ENCODE peak calls at places on chromosome 18, in five cellular contexts. N is CD8-positive, alpha-beta memory T cell; E is psoas muscle; T is HCT116; S is HAP-1. H is an unnamed sample. For H3K27me3 and H3K4me1, the result is how much of the 10 kb centered on the place peaks cover.

GRCh38 chr18:6022840-6023239 is 127.5 kb upstream of the TMEM200C start:
- DNase-seq in N (no peak), E (no peak), T (no peak), S (no peak), H (peak)

GRCh38 chr18:62460851-62461300 is 61.9 kb upstream of the ZCCHC2 start:
- DNase-seq in N (no peak), E (no peak), T (no peak), S (no peak), H (no peak)

GRCh38 chr18:45686892-45687611 is 36.9 kb upstream of the SLC14A1 start:
- DNase-seq in N (peak), E (no peak), T (no peak), S (no peak), H (no peak)

GRCh38 chr18:57833441-57834101 is 30.5 kb upstream of the ATP8B1 start:
- DNase-seq in N (no peak), E (no peak), T (no peak), S (no peak), H (no peak)

GRCh38 chr18:5414546-5414945 is 119.0 kb upstream of the ZBTB14 start:
- DNase-seq in N (no peak), E (no peak), T (no peak), S (no peak), H (no peak)

GRCh38 chr18:36580874-36581750 is 247.7 kb downstream of the TPGS2 start:
- DNase-seq in N (no peak), E (no peak), T (no peak), S (no peak), H (no peak)

GRCh38 chr18:48124857-48125626 is 194.6 kb upstream of the SMAD2 start:
- DNase-seq in N (no peak), E (no peak), T (no peak), S (no peak), H (no peak)

GRCh38 chr18:46676162-46676830 is 19.3 kb upstream of the LOXHD1 start:
- DNase-seq in N (no peak), E (no peak), T (no peak), S (peak), H (no peak)

GRCh38 chr18:29501952-29502351 is 1325.0 kb upstream of the CDH2 start:
- DNase-seq in N (no peak), E (no peak), T (no peak), S (peak), H (no peak)

GRCh38 chr18:30376515-30376914 is 666.0 kb downstream of the DSC3 start:
- DNase-seq in N (no peak), E (no peak), T (peak), S (peak), H (peak)

GRCh38 chr18:7601249-7601620 is 34.1 kb downstream of the PTPRM start:
- DNase-seq in N (no peak), E (no peak), T (no peak), S (no peak), H (no peak)

GRCh38 chr18:54359233-54359632 is 1.5 kb downstream of the C18orf54 start:
- DNase-seq in N (no peak), E (no peak), T (no peak), S (no peak), H (no peak)

GRCh38 chr18:12254137-12254819 is at the start of gene CIDEA:
- DNase-seq in N (no peak), E (no peak), T (no peak), S (no peak), H (no peak)

GRCh38 chr18:7684966-7685365 is 117.8 kb downstream of the PTPRM start:
- DNase-seq in N (no peak), E (no peak), T (no peak), S (no peak), H (no peak)

GRCh38 chr18:56988022-56988421 is 158.9 kb upstream of the BOD1L2 start:
- DNase-seq in N (no peak), E (no peak), T (no peak), S (no peak), H (no peak)

GRCh38 chr18:24176727-24177416 is 38.0 kb downstream of the CABYR start:
- DNase-seq in N (no peak), E (peak), T (peak), S (peak), H (peak)

GRCh38 chr18:6414723-6415362 is at the start of gene L3MBTL4:
- DNase-seq in N (no peak), E (peak), T (no peak), S (no peak), H (no peak)

GRCh38 chr18:1648715-1649114 is 744.0 kb downstream of the ADCYAP1 start:
- DNase-seq in N (no peak), E (no peak), T (no peak), S (no peak), H (no peak)

GRCh38 chr18:11177382-11177781 is 28.0 kb upstream of the PIEZO2 start:
- DNase-seq in N (no peak), E (no peak), T (no peak), S (no peak), H (no peak)

GRCh38 chr18:23487738-23488625 is 15.3 kb upstream of the RMC1 start:
- DNase-seq in N (peak), E (no peak), T (no peak), S (no peak), H (no peak)

GRCh38 chr18:11728247-11728646 is 39.2 kb downstream of the GNAL start:
- DNase-seq in N (no peak), E (no peak), T (peak), S (no peak), H (no peak)

GRCh38 chr18:48460929-48461583 is 51.9 kb upstream of the ZBTB7C start:
- DNase-seq in N (no peak), E (no peak), T (no peak), S (no peak), H (no peak)

GRCh38 chr18:56645415-56646016 is 5.6 kb upstream of the WDR7 start:
- DNase-seq in N (peak), E (no peak), T (peak), S (no peak), H (no peak)

GRCh38 chr18:45715212-45715780 is 8.7 kb upstream of the SLC14A1 start:
- DNase-seq in N (no peak), E (no peak), T (no peak), S (no peak), H (no peak)

GRCh38 chr18:78625446-78625845 is 354.2 kb upstream of the SALL3 start:
- DNase-seq in N (no peak), E (no peak), T (no peak), S (no peak), H (no peak)
- H3K27me3 ChIP-seq in N (under half), E (under half), T (under half), S (under half), H (under half)

GRCh38 chr18:2982452-2983172 is 30.3 kb downstream of the LPIN2 start:
- DNase-seq in N (peak), E (no peak), T (no peak), S (no peak), H (no peak)

GRCh38 chr18:2980607-2980923 is 32.4 kb downstream of the LPIN2 start:
- DNase-seq in N (peak), E (no peak), T (no peak), S (no peak), H (no peak)

GRCh38 chr18:2983296-2983695 is 29.6 kb downstream of the LPIN2 start:
- DNase-seq in N (no peak), E (no peak), T (no peak), S (no peak), H (no peak)

GRCh38 chr18:2979871-2980606 is 32.9 kb downstream of the LPIN2 start:
- DNase-seq in N (peak), E (no peak), T (no peak), S (no peak), H (no peak)

GRCh38 chr18:2981212-2981728 is 31.7 kb downstream of the LPIN2 start:
- DNase-seq in N (peak), E (no peak), T (no peak), S (peak), H (no peak)
- H3K4me1 ChIP-seq in N (half or more), E (under half), T (under half), S (under half), H (under half)

GRCh38 chr18:26652501-26652900 is 104.1 kb upstream of the KCTD1 start:
- DNase-seq in N (no peak), E (no peak), T (no peak), S (peak), H (no peak)

GRCh38 chr18:26649193-26649543 is 100.8 kb upstream of the KCTD1 start:
- DNase-seq in N (no peak), E (no peak), T (no peak), S (no peak), H (no peak)

GRCh38 chr18:26646897-26647296 is 98.5 kb upstream of the KCTD1 start:
- DNase-seq in N (no peak), E (no peak), T (no peak), S (peak), H (no peak)

GRCh38 chr18:26650310-26651285 is 102.2 kb upstream of the KCTD1 start:
- DNase-seq in N (no peak), E (no peak), T (no peak), S (no peak), H (no peak)

DNA sequence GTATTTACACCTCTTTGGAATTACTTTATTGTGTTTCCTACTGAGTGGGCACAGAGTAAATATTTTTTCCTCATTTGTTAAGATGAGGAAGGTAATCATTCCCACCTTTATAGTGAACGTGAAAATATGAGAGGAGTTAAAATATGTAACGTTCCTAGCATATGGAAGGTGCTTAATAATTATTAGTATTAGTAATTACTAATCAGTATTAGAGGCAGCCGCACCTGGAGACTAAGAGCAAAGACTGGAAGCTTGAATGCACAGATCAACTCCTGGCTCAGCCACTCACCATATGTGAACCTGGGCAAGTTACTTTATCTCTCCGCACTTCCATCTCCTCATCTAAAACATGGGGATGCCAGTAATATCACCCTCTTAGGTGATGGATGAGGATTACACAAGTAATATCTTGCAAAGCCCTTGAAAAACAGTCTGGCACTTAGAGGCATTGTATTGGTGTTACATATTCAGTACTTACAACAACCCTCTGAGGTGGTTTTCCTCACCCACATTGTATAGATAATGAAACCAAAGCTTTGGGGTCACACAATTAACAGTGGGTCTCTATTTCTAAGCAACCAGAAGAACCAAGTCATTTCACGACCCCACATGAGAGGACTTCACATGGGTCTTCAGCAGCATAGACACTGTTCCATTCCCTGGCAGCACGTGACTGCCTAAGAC is 100.3 kb upstream of the KCTD1 start:
- DNase-seq in N (no peak), E (no peak), T (no peak), S (no peak), H (no peak)
- H3K27me3 ChIP-seq in N (under half), E (under half), T (under half), S (under half), H (under half)

DNA sequence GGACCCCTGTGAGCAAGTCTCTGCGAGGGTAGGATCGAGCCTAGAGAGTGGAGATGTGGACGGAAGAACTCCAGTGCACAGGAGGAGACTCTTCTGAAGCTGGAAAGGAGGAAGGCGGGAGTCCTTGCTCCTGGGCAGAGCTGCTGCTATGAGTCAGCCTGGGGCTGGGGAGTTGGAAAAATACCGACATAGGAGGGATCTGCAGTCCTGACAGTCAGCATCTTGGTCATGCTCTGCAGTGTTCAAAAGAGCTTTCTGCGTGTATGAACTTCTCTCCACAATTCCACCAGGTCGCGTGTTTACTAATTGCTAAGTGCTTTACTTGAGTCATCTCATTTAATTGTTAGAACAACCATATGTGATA is 233.9 kb downstream of the LDLRAD4 start:
- DNase-seq in N (no peak), E (peak), T (no peak), S (no peak), H (no peak)
- H3K4me1 ChIP-seq in N (under half), E (under half), T (under half), S (under half), H (under half)

DNA sequence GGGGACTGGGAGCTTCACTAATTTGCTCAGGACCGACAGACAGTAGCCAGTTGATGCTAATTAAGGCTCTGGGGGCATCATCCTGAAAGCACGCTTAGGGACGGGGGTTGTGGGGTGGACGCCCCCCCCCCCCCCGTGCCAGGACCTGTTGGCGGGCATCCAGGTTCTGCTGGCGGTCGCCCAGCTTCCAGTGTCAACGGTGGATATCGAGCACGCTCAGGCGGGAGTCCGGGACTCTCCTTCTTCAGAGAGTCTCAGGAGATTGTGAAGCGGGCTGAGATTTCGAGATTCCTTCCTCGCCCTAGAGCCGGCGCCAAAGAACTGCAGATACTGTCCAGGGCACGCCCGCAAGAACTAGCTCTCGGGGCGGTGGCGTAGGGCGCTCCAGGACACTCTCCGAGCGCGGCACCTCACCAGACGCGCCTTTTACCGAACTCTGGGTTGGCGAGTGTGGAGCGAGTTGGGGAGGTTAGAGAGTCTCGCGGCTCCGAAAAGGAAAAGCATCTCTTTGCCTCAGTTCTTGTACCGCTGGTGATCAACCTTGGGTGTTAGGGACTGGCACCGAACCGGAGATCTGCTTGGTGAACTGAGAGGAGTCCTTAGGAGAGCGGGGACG is 5.6 kb downstream of the RAX start:
- DNase-seq in N (no peak), E (no peak), T (no peak), S (no peak), H (no peak)
- H3K27me3 ChIP-seq in N (under half), E (half or more), T (under half), S (half or more), H (half or more)

H was measured in iPS DF 6.9.